ENCODE peak calls at places on chromosome 5, in four cellular contexts. G, I, N and M are unnamed samples.

GRCh38 chr5:5014836-5015235 is 125.3 kb upstream of the ADAMTS16 start:
- DNase-seq in N (no peak), I (no peak), G (no peak), M (no peak)

GRCh38 chr5:11054014-11054413 is 293.0 kb upstream of the DAP start:
- DNase-seq in G (no peak), I (no peak), N (no peak), M (no peak)

GRCh38 chr5:149946118-149946517 is 1.5 kb upstream of the PDE6A start:
- DNase-seq in I (no peak), N (no peak), G (no peak), M (no peak)

GRCh38 chr5:154214236-154215106 is 23.9 kb downstream of the GALNT10 start:
- DNase-seq in G (no peak), I (no peak), N (no peak), M (no peak)

GRCh38 chr5:83925321-83925877 is 204.7 kb upstream of the HAPLN1 start:
- DNase-seq in G (peak), N (no peak), I (no peak), M (no peak)

GRCh38 chr5:73640861-73641320 is 14.9 kb downstream of the ARHGEF28 start:
- DNase-seq in N (no peak), G (no peak), I (no peak), M (no peak)

GRCh38 chr5:124972703-124973102 is 226.3 kb upstream of the ZNF608 start:
- DNase-seq in G (no peak), I (no peak), N (no peak), M (no peak)

GRCh38 chr5:177995691-177996595 is at the start of gene PROP1:
- DNase-seq in N (no peak), I (no peak), G (no peak), M (peak)

GRCh38 chr5:6162175-6162574 is 216.2 kb downstream of the MED10 start:
- DNase-seq in I (peak), N (no peak), G (no peak), M (no peak)

GRCh38 chr5:73913971-73914370 is 288.0 kb downstream of the ARHGEF28 start:
- DNase-seq in N (no peak), G (no peak), I (no peak), M (no peak)

GRCh38 chr5:178113141-178113787 is at the start of gene N4BP3:
- DNase-seq in N (peak), G (peak), I (no peak), M (peak)

GRCh38 chr5:2180456-2180855 is 297.7 kb upstream of the IRX4 start:
- DNase-seq in G (no peak), I (no peak), N (no peak), M (no peak)

GRCh38 chr5:73496984-73497457 is 1.2 kb upstream of the BTF3 start:
- DNase-seq in G (peak), N (peak), I (peak), M (peak)

GRCh38 chr5:15823413-15823812 is 323.4 kb downstream of the FBXL7 start:
- DNase-seq in G (no peak), I (no peak), N (no peak), M (no peak)
- TF ChIP-seq ELF1 in G (no peak), I (no peak), N (no peak), M (no peak)

GRCh38 chr5:169433221-169433651 is 132.3 kb upstream of the SLIT3 start:
- DNase-seq in N (no peak), I (no peak), G (no peak), M (no peak)

GRCh38 chr5:169435506-169436230 is 134.7 kb upstream of the SLIT3 start:
- DNase-seq in G (no peak), I (no peak), N (no peak), M (no peak)

GRCh38 chr5:169429044-169429443 is 128.1 kb upstream of the SLIT3 start:
- DNase-seq in G (no peak), I (no peak), N (no peak), M (no peak)

GRCh38 chr5:169430676-169431075 is 129.7 kb upstream of the SLIT3 start:
- DNase-seq in I (no peak), G (no peak), N (no peak), M (no peak)

DNA sequence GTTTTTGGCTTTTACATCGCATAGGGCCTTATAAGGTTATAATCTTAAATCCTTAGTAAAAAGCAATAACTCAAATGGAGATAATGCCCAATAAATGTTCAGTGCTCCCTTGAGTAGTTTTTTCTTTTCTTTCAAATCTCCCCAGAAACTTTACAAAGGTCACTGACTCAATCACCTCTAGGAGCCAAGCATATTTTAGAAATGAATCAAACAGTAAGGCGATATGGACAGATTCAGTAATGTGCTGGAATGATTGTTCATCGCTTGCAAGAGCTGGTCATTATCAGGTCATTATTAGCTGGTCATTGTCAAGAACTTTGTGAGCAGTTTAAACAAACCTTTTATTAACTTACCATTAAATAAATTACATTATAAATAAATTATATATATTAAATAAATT is 130.4 kb upstream of the SLIT3 start:
- DNase-seq in I (no peak), G (no peak), N (no peak), M (no peak)
- TF ChIP-seq ELF1 in I (no peak), G (no peak), N (no peak), M (no peak)

DNA sequence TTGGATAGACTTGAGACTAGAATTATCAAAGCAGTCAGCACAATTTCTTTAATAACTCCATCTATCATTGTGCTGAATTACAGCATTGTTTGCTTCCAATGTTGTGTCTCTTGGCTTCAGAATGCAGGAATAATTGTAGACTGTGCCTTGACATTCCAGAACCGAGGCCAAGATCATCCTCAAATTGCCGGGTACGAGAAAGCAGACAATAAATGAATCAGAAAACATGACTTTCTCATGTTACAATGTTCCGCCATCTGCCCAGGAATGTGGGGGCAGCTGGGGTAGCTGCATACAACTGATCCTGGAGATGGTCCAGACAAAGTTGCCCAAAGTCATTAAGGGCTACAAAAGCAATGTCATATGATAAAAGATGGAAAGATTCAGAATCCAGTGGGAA is 206.2 kb upstream of the SGCD start:
- DNase-seq in I (no peak), N (no peak), G (no peak), M (no peak)
- TF ChIP-seq ELF1 in I (no peak), N (no peak), G (no peak), M (no peak)

DNA sequence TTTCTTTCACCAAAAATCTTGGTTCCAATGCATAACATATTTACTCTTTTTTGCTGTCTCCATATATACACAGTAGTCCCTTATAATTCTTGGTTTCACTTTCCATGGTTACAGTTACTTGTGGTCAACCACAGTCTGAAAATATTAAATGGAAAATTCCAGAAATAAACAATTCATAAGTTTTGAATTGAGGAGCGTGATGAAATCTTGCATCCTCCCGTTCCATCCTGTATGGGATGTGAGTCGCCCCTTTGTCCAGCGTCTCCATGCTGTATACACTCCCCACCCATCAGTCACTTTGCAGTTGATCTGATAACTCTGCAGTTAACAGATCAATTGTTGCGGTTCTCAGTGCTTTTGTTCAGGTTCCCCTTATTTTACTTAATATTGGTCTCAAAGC is 11.5 kb upstream of the FAF2 start:
- DNase-seq in G (no peak), N (no peak), I (peak), M (no peak)
- TF ChIP-seq ELF1 in G (no peak), N (no peak), I (no peak), M (no peak)

GRCh38 chr5:42854795-42855194 is 43.1 kb upstream of the SELENOP start:
- DNase-seq in I (peak), N (no peak), G (no peak), M (no peak)
- TF ChIP-seq ELF1 in I (no peak), N (no peak), G (no peak), M (no peak)

GRCh38 chr5:135332519-135333150 is 66.4 kb downstream of the MACROH2A1 start:
- DNase-seq in G (peak), I (peak), N (peak), M (peak)
- TF ChIP-seq ELF1 in G (no peak), I (no peak), N (no peak), M (no peak)

DNA sequence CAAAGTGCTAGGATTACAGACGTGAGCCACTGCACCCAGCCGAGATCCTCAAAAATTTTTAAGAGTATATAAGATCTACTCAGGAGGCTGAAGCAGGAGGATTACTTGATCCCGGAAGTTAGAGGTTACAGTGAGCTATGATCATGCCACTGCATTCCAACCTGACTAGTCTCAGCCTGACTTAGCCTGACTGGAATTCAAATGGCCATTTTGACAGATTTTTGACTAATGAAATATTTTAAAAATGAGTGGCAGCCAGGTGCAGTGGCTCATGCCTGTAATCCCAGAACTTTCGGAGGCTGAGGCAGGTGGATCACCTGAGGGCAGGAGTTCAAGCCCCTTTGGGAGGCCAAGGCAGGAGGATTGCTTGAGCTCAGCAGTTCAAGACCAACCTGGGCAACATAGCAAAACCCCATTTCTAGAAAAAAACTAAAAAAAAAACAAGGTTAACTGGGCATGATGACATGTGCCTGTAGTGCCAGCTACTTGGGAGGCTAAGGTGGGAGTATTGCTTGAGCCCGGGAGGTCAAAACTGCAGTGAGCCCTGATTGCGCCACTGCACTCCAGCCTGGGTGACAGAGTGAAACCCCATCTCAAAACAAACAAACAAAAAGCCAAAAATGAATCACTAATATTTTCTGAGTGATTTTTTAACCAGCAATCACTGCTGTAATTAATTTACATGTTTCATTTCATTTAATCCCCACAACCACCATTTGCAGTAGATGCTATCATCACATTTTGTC is 16.6 kb downstream of the ATOX1 start:
- DNase-seq in N (no peak), G (no peak), I (no peak), M (no peak)
- TF ChIP-seq ELF1 in N (no peak), G (no peak), I (no peak), M (peak)

GRCh38 chr5:171953860-171954701 is 52.4 kb downstream of the FBXW11 start:
- DNase-seq in G (peak), N (peak), I (peak), M (no peak)
- TF ChIP-seq ELF1 in G (no peak), N (no peak), I (no peak), M (no peak)

DNA sequence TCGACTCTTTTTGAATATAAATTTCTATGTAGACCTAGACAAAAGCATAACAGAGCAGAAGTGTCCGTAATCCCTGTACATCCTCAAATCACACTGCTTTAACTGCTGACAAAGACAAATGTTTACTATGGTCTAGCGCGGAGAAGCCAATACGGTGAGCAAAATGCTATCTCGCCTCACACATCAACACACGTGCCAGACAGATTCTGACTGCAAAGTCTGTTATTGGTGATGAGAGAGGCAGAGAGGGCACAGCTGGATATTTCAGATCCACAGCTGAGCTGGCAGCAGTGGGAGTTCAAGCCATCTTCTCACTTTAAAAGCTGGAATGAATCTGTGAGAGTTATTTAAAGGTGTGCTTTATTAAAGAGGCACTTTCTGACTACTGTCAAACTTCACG is 124.3 kb downstream of the ARL15 start:
- DNase-seq in N (no peak), G (no peak), I (no peak), M (no peak)
- TF ChIP-seq ELF1 in N (no peak), G (no peak), I (no peak), M (no peak)

DNA sequence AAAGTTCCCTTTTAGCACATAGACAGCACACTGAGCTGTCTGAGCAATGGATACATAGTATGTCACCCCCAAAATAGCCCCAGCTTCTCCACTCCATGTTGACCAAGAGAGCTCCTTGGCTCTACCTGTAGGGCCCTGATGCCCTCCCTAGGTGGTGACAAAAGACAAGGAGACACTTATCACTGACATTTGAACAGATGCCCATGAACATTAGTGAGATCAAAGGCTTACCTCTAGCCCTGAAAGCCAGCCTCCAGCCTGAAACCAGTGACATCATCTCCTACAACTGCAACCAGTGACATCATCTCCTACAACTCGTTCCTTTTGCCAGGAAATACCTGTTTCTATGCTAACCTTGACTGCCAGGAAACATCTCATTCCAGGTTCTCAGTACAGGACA is 122.7 kb downstream of the FSTL4 start:
- DNase-seq in I (peak), N (no peak), G (peak), M (no peak)
- TF ChIP-seq ELF1 in I (no peak), N (no peak), G (no peak), M (no peak)